ENCODE peak calls at places on chromosomes 5 and 9, in four cellular contexts. K, X, L and N are unnamed samples.

GRCh38 chr5:10337986-10338385 is 15.5 kb upstream of the MARCHF6 start:
- DNase-seq in K (no peak), X (no peak), L (no peak), N (no peak)

GRCh38 chr9:127734747-127735529 is at the start of gene TOR2A:
- DNase-seq in K (peak; percentile 97), X (peak; percentile 97), L (peak; percentile 99), N (peak; percentile 80)

GRCh38 chr9:96418920-96419690 is 935 bp upstream of the ZNF367 start:
- DNase-seq in K (no peak), X (peak; percentile 77), L (peak; percentile 85), N (no peak)

GRCh38 chr9:107351382-107352045 is 68.4 kb downstream of the RAD23B start:
- DNase-seq in K (no peak), X (no peak), L (peak; percentile 30), N (no peak)

GRCh38 chr9:120184266-120184665 is 395.7 kb downstream of the CDK5RAP2 start:
- DNase-seq in K (no peak), X (no peak), L (no peak), N (no peak)

GRCh38 chr9:93669116-93669957 is 93.0 kb downstream of the PHF2 start:
- DNase-seq in K (peak; percentile 24), X (no peak), L (no peak), N (peak; percentile 7)

GRCh38 chr9:2120926-2121689 is 106.0 kb downstream of the SMARCA2 start:
- DNase-seq in K (peak; percentile 16), X (no peak), L (no peak), N (no peak)

GRCh38 chr5:166127766-166128565 is 2163.5 kb upstream of the WWC1 start:
- DNase-seq in K (no peak), X (no peak), L (peak; percentile 42), N (no peak)

GRCh38 chr5:136276946-136277345 is 84.0 kb upstream of the SMIM32 start:
- DNase-seq in K (no peak), X (no peak), L (no peak), N (no peak)

GRCh38 chr9:89440046-89440445 is 57.9 kb downstream of the SEMA4D start:
- DNase-seq in K (no peak), X (no peak), L (no peak), N (no peak)

GRCh38 chr9:89439571-89439970 is 58.3 kb downstream of the SEMA4D start:
- DNase-seq in K (no peak), X (no peak), L (no peak), N (no peak)

GRCh38 chr9:89441655-89441970 is 56.3 kb downstream of the SEMA4D start:
- DNase-seq in K (no peak), X (no peak), L (no peak), N (no peak)

GRCh38 chr9:89440951-89441654 is 56.8 kb downstream of the SEMA4D start:
- DNase-seq in K (no peak), X (no peak), L (no peak), N (no peak)

GRCh38 chr9:89440548-89440947 is 57.4 kb downstream of the SEMA4D start:
- DNase-seq in K (no peak), X (no peak), L (no peak), N (peak; percentile 73)
- H3K4me1 ChIP-seq in K (peaks cover 50% of the 10 kb centered on the region), X (peaks cover 60% of the 10 kb centered on the region), L (peaks cover 2% of the 10 kb centered on the region), N (no peaks in the 10 kb centered on the region)

DNA sequence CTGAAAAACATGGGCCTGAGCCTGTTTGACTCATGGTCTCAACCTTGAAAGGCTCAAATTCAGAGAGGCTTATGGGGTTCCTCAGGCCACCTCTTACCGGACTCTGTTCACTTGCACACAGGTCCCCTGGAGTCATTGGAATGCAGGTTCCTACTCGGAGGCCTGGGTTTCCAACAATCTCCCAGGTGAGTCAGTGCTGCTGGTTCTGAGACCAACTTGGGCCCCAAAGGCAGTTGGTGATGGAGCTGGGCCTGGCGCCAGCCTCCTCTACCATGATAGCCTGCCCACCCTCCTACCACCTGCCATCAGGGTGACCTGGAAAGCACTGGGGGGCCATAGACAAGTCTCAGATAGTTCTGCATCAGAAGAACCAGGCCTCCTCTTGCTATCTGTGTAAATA is 188.4 kb downstream of the RGS3 start:
- DNase-seq in K (no peak), X (no peak), L (no peak), N (peak; percentile 62)
- H3K4me1 ChIP-seq in K (peaks cover 15% of the 10 kb centered on the region), X (no peaks in the 10 kb centered on the region), L (peaks cover 2% of the 10 kb centered on the region), N (peaks cover 5% of the 10 kb centered on the region)

GRCh38 chr9:35519697-35520403 is 29.9 kb downstream of the RUSC2 start:
- DNase-seq in K (no peak), X (no peak), L (peak; percentile 16), N (peak; percentile 69)

GRCh38 chr9:35517136-35517535 is 27.2 kb downstream of the RUSC2 start:
- DNase-seq in K (no peak), X (no peak), L (peak; percentile 22), N (no peak)

GRCh38 chr9:35517552-35518211 is 27.8 kb downstream of the RUSC2 start:
- DNase-seq in K (no peak), X (no peak), L (no peak), N (no peak)

GRCh38 chr9:35518981-35519679 is 29.2 kb downstream of the RUSC2 start:
- DNase-seq in K (peak; percentile 48), X (no peak), L (peak; percentile 72), N (peak; percentile 74)

GRCh38 chr9:35518212-35518917 is 28.5 kb downstream of the RUSC2 start:
- DNase-seq in K (peak; percentile 81), X (no peak), L (peak; percentile 99), N (no peak)
- H3K4me1 ChIP-seq in K (peaks cover 22% of the 10 kb centered on the region), X (no peaks in the 10 kb centered on the region), L (peaks cover 28% of the 10 kb centered on the region), N (peaks cover 31% of the 10 kb centered on the region)

GRCh38 chr9:125652771-125653170 is 54.2 kb downstream of the MAPKAP1 start:
- DNase-seq in K (peak; percentile 85), X (no peak), L (no peak), N (no peak)
- H3K4me1 ChIP-seq in K (peaks cover 5% of the 10 kb centered on the region), X (no peaks in the 10 kb centered on the region), L (peaks cover 15% of the 10 kb centered on the region), N (no peaks in the 10 kb centered on the region)

GRCh38 chr5:141832131-141832530 is 46.1 kb downstream of the PCDH1 start:
- DNase-seq in K (no peak), X (no peak), L (no peak), N (no peak)

GRCh38 chr5:141838326-141839014 is 39.7 kb downstream of the PCDH1 start:
- DNase-seq in K (no peak), X (no peak), L (no peak), N (no peak)

GRCh38 chr5:141839015-141839513 is 39.1 kb downstream of the PCDH1 start:
- DNase-seq in K (no peak), X (peak; percentile 77), L (peak; percentile 87), N (no peak)

GRCh38 chr5:141835928-141836667 is 42.1 kb downstream of the PCDH1 start:
- DNase-seq in K (peak; percentile 56), X (no peak), L (peak; percentile 78), N (no peak)

GRCh38 chr5:141834331-141834730 is 43.9 kb downstream of the PCDH1 start:
- DNase-seq in K (peak; percentile 23), X (no peak), L (no peak), N (no peak)
- H3K4me1 ChIP-seq in K (no peaks in the 10 kb centered on the region), X (peaks cover 11% of the 10 kb centered on the region), L (peaks cover 21% of the 10 kb centered on the region), N (no peaks in the 10 kb centered on the region)

DNA sequence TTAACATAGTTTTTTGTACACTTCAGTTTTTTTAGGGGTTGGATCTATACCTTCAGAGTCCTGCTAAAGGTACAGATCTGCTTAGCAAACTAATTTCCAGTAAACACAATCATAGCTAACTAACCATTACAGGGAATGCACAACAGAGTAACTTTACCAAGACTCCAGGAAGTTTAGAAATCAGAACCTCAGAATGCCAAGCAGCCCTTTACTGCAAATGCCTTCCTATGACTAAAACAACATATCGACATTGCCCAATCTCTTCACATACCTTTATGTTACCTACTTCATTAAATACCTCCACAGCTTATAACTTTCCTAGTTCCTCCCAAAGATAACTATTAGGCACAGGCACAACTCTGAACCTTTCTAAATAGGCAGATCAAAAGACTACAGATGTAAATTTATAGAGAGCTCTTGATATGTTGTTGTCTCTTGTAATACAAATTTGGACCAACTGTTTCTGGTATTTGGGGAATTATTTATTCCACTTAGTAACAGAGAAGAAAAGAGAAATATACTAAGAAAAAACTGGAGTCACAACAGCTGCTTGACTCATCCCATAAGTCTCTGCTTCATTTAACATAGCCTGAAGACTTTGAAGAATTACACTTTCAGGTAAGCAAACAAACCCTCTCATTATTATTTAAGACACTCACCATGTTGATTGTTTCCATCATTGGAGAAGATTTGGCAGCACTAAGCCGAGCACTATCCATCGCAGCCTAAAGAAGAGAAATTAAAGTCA is 46.0 kb upstream of the OR2K2 start:
- DNase-seq in K (peak; percentile 9), X (no peak), L (no peak), N (no peak)
- H3K4me1 ChIP-seq in K (no peaks in the 10 kb centered on the region), X (no peaks in the 10 kb centered on the region), L (no peaks in the 10 kb centered on the region), N (no peaks in the 10 kb centered on the region)

GRCh38 chr5:168874713-168875380 is 295.7 kb upstream of the PANK3 start:
- DNase-seq in K (peak; percentile 23), X (no peak), L (peak; percentile 89), N (no peak)

GRCh38 chr5:168875839-168876238 is 296.7 kb upstream of the PANK3 start:
- DNase-seq in K (no peak), X (no peak), L (peak; percentile 65), N (no peak)

GRCh38 chr5:168876419-168876818 is 297.3 kb upstream of the PANK3 start:
- DNase-seq in K (no peak), X (no peak), L (no peak), N (no peak)

GRCh38 chr5:168878121-168878520 is 299.0 kb upstream of the PANK3 start:
- DNase-seq in K (no peak), X (no peak), L (no peak), N (no peak)

DNA sequence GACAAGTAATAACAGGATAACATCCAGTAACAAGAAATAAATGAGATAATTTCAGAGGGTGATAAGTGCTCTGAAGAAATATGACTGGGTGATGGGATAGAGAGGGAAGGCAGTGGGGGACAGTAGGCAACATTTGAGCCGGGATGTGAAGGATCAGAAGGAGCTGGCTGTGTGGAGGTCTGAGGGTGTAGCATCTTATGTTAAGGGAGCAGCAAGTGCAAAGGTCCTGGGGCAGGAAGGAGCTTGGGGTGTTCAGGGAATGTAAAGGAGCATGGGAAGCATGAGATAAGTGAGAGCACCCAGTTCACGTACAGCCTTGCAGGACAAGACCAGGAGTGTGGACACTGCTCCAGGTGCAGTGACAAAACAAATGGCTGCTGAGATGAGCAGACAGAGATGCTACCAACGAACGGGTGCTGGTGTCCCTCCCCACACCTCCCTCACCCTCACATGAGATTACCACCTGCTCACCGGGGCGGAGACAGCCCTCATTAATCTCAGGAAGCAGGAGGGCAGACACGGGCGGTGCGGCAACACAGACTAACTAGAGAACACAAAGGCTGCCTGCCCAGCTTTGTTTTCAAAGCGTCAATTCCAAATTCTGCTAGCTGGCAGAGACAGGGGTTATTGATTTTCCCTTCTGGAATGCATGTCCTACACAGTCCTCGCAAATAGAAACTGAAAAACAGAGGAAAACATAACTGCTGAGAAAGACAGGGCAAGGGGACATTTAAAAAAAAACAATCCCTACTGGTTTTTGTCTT is 298.1 kb upstream of the PANK3 start:
- DNase-seq in K (no peak), X (peak; percentile 24), L (no peak), N (no peak)
- H3K4me1 ChIP-seq in K (peaks cover 2% of the 10 kb centered on the region), X (no peaks in the 10 kb centered on the region), L (no peaks in the 10 kb centered on the region), N (peaks cover 7% of the 10 kb centered on the region)

DNA sequence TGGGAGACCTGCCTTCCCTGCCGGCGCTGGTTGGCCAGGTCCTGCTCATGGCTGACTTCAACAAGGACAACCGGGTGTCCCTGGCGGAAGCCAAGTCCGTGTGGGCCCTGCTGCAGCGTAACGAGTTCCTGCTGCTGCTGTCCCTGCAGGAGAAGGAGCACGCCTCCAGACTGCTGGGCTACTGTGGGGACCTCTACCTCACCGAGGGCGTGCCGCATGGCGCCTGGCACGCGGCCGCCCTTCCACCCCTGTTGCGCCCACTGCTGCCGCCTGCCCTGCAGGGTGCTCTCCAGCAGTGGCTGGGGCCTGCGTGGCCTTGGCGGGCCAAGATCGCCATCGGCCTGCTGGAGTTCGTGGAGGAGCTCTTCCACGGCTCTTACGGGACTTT is 10.6 kb downstream of the DIPK1B start:
- DNase-seq in K (no peak), X (no peak), L (no peak), N (no peak)
- H3K4me1 ChIP-seq in K (peaks cover 52% of the 10 kb centered on the region), X (peaks cover 12% of the 10 kb centered on the region), L (peaks cover 3% of the 10 kb centered on the region), N (peaks cover 11% of the 10 kb centered on the region)

GRCh38 chr5:121746763-121747162 is 104.9 kb upstream of the FTMT start:
- DNase-seq in K (no peak), X (no peak), L (no peak), N (no peak)
- H3K4me1 ChIP-seq in K (no peaks in the 10 kb centered on the region), X (no peaks in the 10 kb centered on the region), L (no peaks in the 10 kb centered on the region), N (no peaks in the 10 kb centered on the region)